ENCODE peak calls at places on chromosomes 11 and 22, in four cellular contexts. One of them, this sample, is unnamed. For H3K9me3, the result is how much of the 10 kb centered on the place peaks cover.

GRCh38 chr11:123587044-123587443 is 67.4 kb downstream of the SCN3B start:
- DNase-seq in naive thymus-derived CD4-positive, alpha-beta T cell: no peak
- DNase-seq in effector memory CD4-positive, alpha-beta T cell: no peak
- DNase-seq in astrocyte: no peak
- DNase-seq in this sample: no peak

GRCh38 chr11:129950319-129951034 is 52.2 kb downstream of the PRDM10 start:
- DNase-seq in astrocyte: peak
- DNase-seq in effector memory CD4-positive, alpha-beta T cell: no peak
- DNase-seq in naive thymus-derived CD4-positive, alpha-beta T cell: no peak
- DNase-seq in this sample: no peak

GRCh38 chr11:62601114-62601363 is 626 bp downstream of the MTA2 start:
- DNase-seq in naive thymus-derived CD4-positive, alpha-beta T cell: no peak
- DNase-seq in astrocyte: no peak
- DNase-seq in effector memory CD4-positive, alpha-beta T cell: peak
- DNase-seq in this sample: peak

GRCh38 chr22:35043251-35043931 is 22.6 kb upstream of the ISX start:
- DNase-seq in astrocyte: no peak
- DNase-seq in naive thymus-derived CD4-positive, alpha-beta T cell: no peak
- DNase-seq in effector memory CD4-positive, alpha-beta T cell: no peak
- DNase-seq in this sample: no peak

GRCh38 chr22:49544286-49544685 is 283.4 kb downstream of the BRD1 start:
- DNase-seq in effector memory CD4-positive, alpha-beta T cell: no peak
- DNase-seq in astrocyte: no peak
- DNase-seq in naive thymus-derived CD4-positive, alpha-beta T cell: no peak
- DNase-seq in this sample: no peak

GRCh38 chr11:69915501-69916250 is 96.5 kb upstream of the FGF3 start:
- DNase-seq in naive thymus-derived CD4-positive, alpha-beta T cell: no peak
- DNase-seq in effector memory CD4-positive, alpha-beta T cell: no peak
- DNase-seq in astrocyte: peak
- DNase-seq in this sample: no peak

GRCh38 chr11:1487851-1488574 is 1.4 kb upstream of the MOB2 start:
- DNase-seq in effector memory CD4-positive, alpha-beta T cell: no peak
- DNase-seq in astrocyte: no peak
- DNase-seq in naive thymus-derived CD4-positive, alpha-beta T cell: no peak
- DNase-seq in this sample: no peak

GRCh38 chr11:59899532-59899931 is 20.9 kb downstream of the OOSP3 start:
- DNase-seq in astrocyte: no peak
- DNase-seq in naive thymus-derived CD4-positive, alpha-beta T cell: no peak
- DNase-seq in effector memory CD4-positive, alpha-beta T cell: no peak
- DNase-seq in this sample: no peak

GRCh38 chr11:11843233-11843632 is 1.5 kb downstream of the USP47 start:
- DNase-seq in naive thymus-derived CD4-positive, alpha-beta T cell: peak
- DNase-seq in effector memory CD4-positive, alpha-beta T cell: no peak
- DNase-seq in astrocyte: peak
- DNase-seq in this sample: no peak

GRCh38 chr11:64353101-64353738 is 5.7 kb upstream of the RPS6KA4 start:
- DNase-seq in effector memory CD4-positive, alpha-beta T cell: no peak
- DNase-seq in naive thymus-derived CD4-positive, alpha-beta T cell: no peak
- DNase-seq in astrocyte: no peak
- DNase-seq in this sample: no peak

GRCh38 chr22:49255154-49255553 is 572.5 kb downstream of the BRD1 start:
- DNase-seq in effector memory CD4-positive, alpha-beta T cell: no peak
- DNase-seq in naive thymus-derived CD4-positive, alpha-beta T cell: no peak
- DNase-seq in astrocyte: no peak
- DNase-seq in this sample: no peak

GRCh38 chr11:19715373-19715772 is 2.7 kb downstream of the NAV2 start:
- DNase-seq in naive thymus-derived CD4-positive, alpha-beta T cell: no peak
- DNase-seq in astrocyte: peak
- DNase-seq in effector memory CD4-positive, alpha-beta T cell: no peak
- DNase-seq in this sample: no peak

GRCh38 chr11:124830749-124831148 is 30.5 kb upstream of the MSANTD2 start:
- DNase-seq in naive thymus-derived CD4-positive, alpha-beta T cell: no peak
- DNase-seq in astrocyte: no peak
- DNase-seq in effector memory CD4-positive, alpha-beta T cell: no peak
- DNase-seq in this sample: no peak

GRCh38 chr11:67056267-67056639 is 394 bp upstream of the RHOD start:
- DNase-seq in naive thymus-derived CD4-positive, alpha-beta T cell: no peak
- DNase-seq in effector memory CD4-positive, alpha-beta T cell: no peak
- DNase-seq in astrocyte: no peak
- DNase-seq in this sample: no peak

GRCh38 chr22:23856721-23857605 is 712 bp upstream of the SLC2A11 start:
- DNase-seq in effector memory CD4-positive, alpha-beta T cell: no peak
- DNase-seq in astrocyte: peak
- DNase-seq in naive thymus-derived CD4-positive, alpha-beta T cell: no peak
- DNase-seq in this sample: no peak

GRCh38 chr11:124644426-124645280 is 22.0 kb downstream of the TBRG1 start:
- DNase-seq in effector memory CD4-positive, alpha-beta T cell: peak
- DNase-seq in astrocyte: peak
- DNase-seq in naive thymus-derived CD4-positive, alpha-beta T cell: peak
- DNase-seq in this sample: no peak

GRCh38 chr11:81987829-81988472 is 745.7 kb downstream of the FAM181B start:
- DNase-seq in astrocyte: peak
- DNase-seq in effector memory CD4-positive, alpha-beta T cell: no peak
- DNase-seq in naive thymus-derived CD4-positive, alpha-beta T cell: no peak
- DNase-seq in this sample: no peak

GRCh38 chr11:13140028-13140870 is 131.1 kb downstream of the RASSF10 start:
- DNase-seq in naive thymus-derived CD4-positive, alpha-beta T cell: no peak
- DNase-seq in effector memory CD4-positive, alpha-beta T cell: no peak
- DNase-seq in astrocyte: peak
- DNase-seq in this sample: no peak

GRCh38 chr11:20670932-20671403 is 1.6 kb downstream of the NELL1 start:
- DNase-seq in astrocyte: no peak
- DNase-seq in effector memory CD4-positive, alpha-beta T cell: no peak
- DNase-seq in naive thymus-derived CD4-positive, alpha-beta T cell: no peak
- DNase-seq in this sample: no peak

GRCh38 chr11:128026596-128026995 is 560.8 kb downstream of the ETS1 start:
- DNase-seq in effector memory CD4-positive, alpha-beta T cell: no peak
- DNase-seq in naive thymus-derived CD4-positive, alpha-beta T cell: no peak
- DNase-seq in astrocyte: peak
- DNase-seq in this sample: no peak

GRCh38 chr11:119505861-119506260 is 82.9 kb upstream of the THY1 start:
- DNase-seq in naive thymus-derived CD4-positive, alpha-beta T cell: no peak
- DNase-seq in effector memory CD4-positive, alpha-beta T cell: no peak
- DNase-seq in astrocyte: peak
- DNase-seq in this sample: no peak

GRCh38 chr22:37968452-37969251 is 15.2 kb downstream of the POLR2F start:
- DNase-seq in effector memory CD4-positive, alpha-beta T cell: no peak
- DNase-seq in astrocyte: no peak
- DNase-seq in naive thymus-derived CD4-positive, alpha-beta T cell: no peak
- DNase-seq in this sample: no peak

GRCh38 chr11:11979487-11980117 is 28.8 kb downstream of the DKK3 start:
- DNase-seq in effector memory CD4-positive, alpha-beta T cell: no peak
- DNase-seq in naive thymus-derived CD4-positive, alpha-beta T cell: no peak
- DNase-seq in astrocyte: peak
- DNase-seq in this sample: no peak

GRCh38 chr22:50399751-50400331 is 56.7 kb downstream of the PPP6R2 start:
- DNase-seq in astrocyte: no peak
- DNase-seq in effector memory CD4-positive, alpha-beta T cell: no peak
- DNase-seq in naive thymus-derived CD4-positive, alpha-beta T cell: no peak
- DNase-seq in this sample: no peak

DNA sequence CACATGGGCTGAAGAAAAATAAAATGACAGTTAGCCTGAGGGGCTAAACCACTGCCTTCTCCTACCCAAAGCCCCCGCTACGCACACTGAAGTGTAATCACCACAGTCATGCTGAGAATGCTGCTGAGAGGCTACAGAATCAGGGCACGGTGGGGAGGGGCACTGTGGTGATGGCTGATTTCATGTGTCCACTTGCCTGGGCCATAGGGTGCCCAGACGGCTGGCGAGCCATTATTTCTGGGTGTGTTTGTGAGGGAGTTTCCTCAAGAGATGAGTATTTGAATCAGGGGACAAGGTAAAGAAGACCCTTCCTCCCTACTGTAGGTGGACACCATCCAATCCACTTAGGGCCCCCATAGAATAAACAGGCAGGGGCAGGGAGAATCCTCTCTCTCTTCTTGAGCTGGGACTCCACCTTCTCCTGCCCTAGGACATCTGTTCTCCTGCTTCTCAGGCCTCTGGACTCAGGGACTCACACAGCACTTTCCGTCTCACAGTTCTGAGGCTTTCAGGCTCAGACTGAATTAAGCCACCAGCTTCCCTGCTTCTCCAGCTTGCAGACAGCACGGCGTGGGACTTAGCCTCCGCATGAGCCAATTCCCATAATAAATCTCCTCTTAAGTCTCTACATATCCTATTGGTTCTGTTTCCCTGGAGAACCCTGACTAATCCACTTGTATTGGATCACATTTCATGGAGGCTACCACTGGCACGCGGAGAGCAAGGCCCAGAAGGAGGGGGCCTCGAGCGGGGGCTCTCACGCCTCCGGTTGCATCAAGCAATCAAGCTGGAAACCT is 1313.4 kb downstream of the TBC1D22A start:
- DNase-seq in naive thymus-derived CD4-positive, alpha-beta T cell: no peak
- DNase-seq in astrocyte: no peak
- DNase-seq in effector memory CD4-positive, alpha-beta T cell: no peak
- DNase-seq in this sample: no peak
- H3K9me3 ChIP-seq in naive thymus-derived CD4-positive, alpha-beta T cell: under half
- H3K9me3 ChIP-seq in astrocyte: under half
- H3K9me3 ChIP-seq in effector memory CD4-positive, alpha-beta T cell: under half
- H3K9me3 ChIP-seq in this sample: under half

DNA sequence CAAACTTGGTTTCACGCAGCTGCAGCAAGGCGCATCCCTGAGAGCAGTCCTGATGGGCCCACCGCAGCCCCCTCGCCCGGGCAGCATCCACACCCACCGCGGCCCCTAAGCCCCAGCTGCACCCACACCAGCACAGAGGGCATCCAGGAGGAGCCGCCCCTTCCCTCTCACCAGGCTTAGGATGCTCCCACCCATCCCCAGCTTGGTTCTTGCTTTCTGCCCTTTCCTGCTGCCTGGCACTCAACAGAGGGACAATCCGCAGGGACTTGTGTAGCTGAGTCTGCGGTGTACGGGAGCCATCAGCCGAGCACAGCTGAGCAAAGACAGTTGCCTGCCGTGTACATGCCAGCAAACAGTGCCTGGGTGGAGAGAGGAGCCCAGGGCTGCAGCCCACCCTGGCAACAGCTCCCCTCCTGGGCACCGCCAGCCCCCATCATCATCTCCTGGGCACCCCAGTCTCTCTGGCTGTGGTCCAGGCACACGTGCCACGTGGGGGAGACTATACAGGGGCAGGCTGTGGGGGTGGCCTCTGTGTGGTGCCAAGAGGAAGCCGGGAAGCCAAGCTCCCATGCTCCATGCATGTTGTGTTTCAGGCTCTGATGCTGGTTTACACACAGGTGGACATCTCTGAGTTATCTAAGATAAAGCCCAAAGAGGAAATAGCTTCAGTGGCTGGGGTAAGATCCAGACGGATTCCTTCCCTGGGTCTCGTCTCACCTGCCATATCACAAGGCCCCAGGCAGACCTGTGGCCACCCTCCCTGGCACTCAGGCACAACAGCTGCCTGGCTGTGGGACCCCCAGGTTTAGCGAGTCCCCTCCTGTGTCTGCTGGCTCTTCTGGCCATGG is 36.1 kb upstream of the GNB1L start:
- DNase-seq in astrocyte: no peak
- DNase-seq in naive thymus-derived CD4-positive, alpha-beta T cell: no peak
- DNase-seq in effector memory CD4-positive, alpha-beta T cell: no peak
- DNase-seq in this sample: no peak
- H3K9me3 ChIP-seq in astrocyte: under half
- H3K9me3 ChIP-seq in naive thymus-derived CD4-positive, alpha-beta T cell: under half
- H3K9me3 ChIP-seq in effector memory CD4-positive, alpha-beta T cell: under half
- H3K9me3 ChIP-seq in this sample: under half

DNA sequence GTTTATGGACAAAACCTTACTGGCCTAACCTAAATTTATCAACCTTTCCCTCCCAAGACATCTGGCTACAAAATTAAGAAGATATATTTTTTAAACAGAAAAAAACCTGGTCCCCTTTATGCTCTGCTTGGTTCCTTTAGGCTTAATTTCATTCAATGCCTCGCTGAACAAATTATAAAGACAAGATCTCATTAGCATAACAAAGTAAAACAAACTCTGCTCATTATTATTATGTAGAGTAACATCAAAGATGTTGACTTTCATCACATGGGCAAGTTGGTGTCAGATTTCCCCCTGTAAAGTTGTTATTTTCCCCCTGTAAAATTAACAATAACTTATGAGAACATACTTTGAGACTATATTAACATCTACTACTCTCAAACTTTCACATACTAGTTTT is 11.0 kb downstream of the RRAS2 start:
- DNase-seq in effector memory CD4-positive, alpha-beta T cell: no peak
- DNase-seq in astrocyte: no peak
- DNase-seq in naive thymus-derived CD4-positive, alpha-beta T cell: no peak
- DNase-seq in this sample: no peak
- H3K9me3 ChIP-seq in effector memory CD4-positive, alpha-beta T cell: under half
- H3K9me3 ChIP-seq in astrocyte: under half
- H3K9me3 ChIP-seq in naive thymus-derived CD4-positive, alpha-beta T cell: under half
- H3K9me3 ChIP-seq in this sample: under half

DNA sequence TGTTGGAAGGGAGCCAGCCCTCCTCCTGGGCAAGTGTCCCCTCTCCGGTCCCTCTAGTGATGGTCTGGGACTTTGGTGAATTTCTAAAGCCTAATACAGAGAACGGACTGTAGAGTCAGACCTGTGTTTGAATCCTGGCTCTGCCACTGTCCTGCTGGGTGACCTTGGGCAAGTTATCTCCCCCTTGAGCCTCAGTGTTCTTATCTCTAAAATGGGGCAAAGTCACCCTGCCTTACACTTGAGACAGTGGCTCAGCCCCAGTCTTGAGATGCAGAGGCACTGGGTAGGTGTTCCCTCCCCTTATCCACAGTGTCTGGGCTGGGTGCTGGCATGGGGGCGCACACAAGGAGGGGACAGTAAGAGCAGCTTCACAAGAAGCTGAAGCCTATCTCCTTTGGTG is 20.9 kb downstream of the DGAT2 start:
- DNase-seq in effector memory CD4-positive, alpha-beta T cell: no peak
- DNase-seq in astrocyte: no peak
- DNase-seq in naive thymus-derived CD4-positive, alpha-beta T cell: no peak
- DNase-seq in this sample: no peak
- H3K9me3 ChIP-seq in effector memory CD4-positive, alpha-beta T cell: under half
- H3K9me3 ChIP-seq in astrocyte: under half
- H3K9me3 ChIP-seq in naive thymus-derived CD4-positive, alpha-beta T cell: under half
- H3K9me3 ChIP-seq in this sample: under half

GRCh38 chr11:35664977-35665441 is 2.4 kb downstream of the TRIM44 start:
- DNase-seq in effector memory CD4-positive, alpha-beta T cell: no peak
- DNase-seq in astrocyte: no peak
- DNase-seq in naive thymus-derived CD4-positive, alpha-beta T cell: peak
- DNase-seq in this sample: no peak
- H3K9me3 ChIP-seq in effector memory CD4-positive, alpha-beta T cell: under half
- H3K9me3 ChIP-seq in astrocyte: under half
- H3K9me3 ChIP-seq in naive thymus-derived CD4-positive, alpha-beta T cell: under half
- H3K9me3 ChIP-seq in this sample: under half

DNA sequence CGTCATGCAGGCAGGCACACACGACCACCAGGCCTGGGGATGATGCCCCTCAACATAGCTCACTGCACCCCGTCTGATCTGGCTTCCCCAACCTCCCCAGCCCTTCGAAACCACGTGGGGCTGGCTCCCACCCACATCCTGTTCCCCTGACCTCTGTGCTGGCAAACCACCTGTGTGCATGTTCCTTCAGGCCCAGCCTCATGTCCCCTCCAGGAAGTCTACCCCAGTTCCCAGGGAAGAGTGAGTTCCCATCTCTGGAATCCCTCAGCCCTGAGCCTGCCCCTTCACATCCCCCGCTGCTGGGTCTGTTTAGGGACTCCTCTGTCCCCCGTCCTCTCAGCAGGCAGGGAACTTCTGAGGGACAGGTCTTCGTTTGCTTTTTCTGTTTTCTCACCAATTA is 7.1 kb downstream of the SLC7A4 start:
- DNase-seq in effector memory CD4-positive, alpha-beta T cell: no peak
- DNase-seq in astrocyte: no peak
- DNase-seq in naive thymus-derived CD4-positive, alpha-beta T cell: peak
- DNase-seq in this sample: no peak
- H3K9me3 ChIP-seq in effector memory CD4-positive, alpha-beta T cell: under half
- H3K9me3 ChIP-seq in astrocyte: under half
- H3K9me3 ChIP-seq in naive thymus-derived CD4-positive, alpha-beta T cell: under half
- H3K9me3 ChIP-seq in this sample: under half

This sample was measured in T-helper 17 cell.